ENCODE peak calls at places on chromosome 6, in six cellular contexts. One of them, this sample, is unnamed.

GRCh38 chr6:14732845-14733757 is 512.8 kb upstream of the JARID2 start:
- DNase-seq in activated T-helper 9 cell treated with anti-CD3 and anti-CD28 coated beads, Interleukin-2, amount 50 U/mL, for 16 hours: peak; percentile 46
- DNase-seq in coronary artery: peak; percentile 55
- DNase-seq in Right ventricle myocardium superior: no peak
- DNase-seq in naive thymus-derived CD4-positive, alpha-beta T cell: no peak
- DNase-seq in activated B cell treated with CpG ODN at 0.5 μM for 24 hours: no peak
- DNase-seq in this sample: no peak

GRCh38 chr6:107585815-107586435 is 96.0 kb downstream of the SOBP start:
- DNase-seq in naive thymus-derived CD4-positive, alpha-beta T cell: no peak
- DNase-seq in Right ventricle myocardium superior: no peak
- DNase-seq in coronary artery: no peak
- DNase-seq in activated T-helper 9 cell treated with anti-CD3 and anti-CD28 coated beads, Interleukin-2, amount 50 U/mL, for 16 hours: no peak
- DNase-seq in activated B cell treated with CpG ODN at 0.5 μM for 24 hours: no peak
- DNase-seq in this sample: no peak

GRCh38 chr6:139373928-139374356 is 506 bp downstream of the CITED2 start:
- DNase-seq in naive thymus-derived CD4-positive, alpha-beta T cell: no peak
- DNase-seq in activated T-helper 9 cell treated with anti-CD3 and anti-CD28 coated beads, Interleukin-2, amount 50 U/mL, for 16 hours: no peak
- DNase-seq in Right ventricle myocardium superior: peak; percentile 66
- DNase-seq in activated B cell treated with CpG ODN at 0.5 μM for 24 hours: no peak
- DNase-seq in coronary artery: peak; percentile 78
- DNase-seq in this sample: no peak

GRCh38 chr6:111011360-111012142 is 29.7 kb downstream of the RPF2 start:
- DNase-seq in coronary artery: no peak
- DNase-seq in Right ventricle myocardium superior: no peak
- DNase-seq in activated B cell treated with CpG ODN at 0.5 μM for 24 hours: no peak
- DNase-seq in activated T-helper 9 cell treated with anti-CD3 and anti-CD28 coated beads, Interleukin-2, amount 50 U/mL, for 16 hours: no peak
- DNase-seq in naive thymus-derived CD4-positive, alpha-beta T cell: peak; percentile 50
- DNase-seq in this sample: no peak

GRCh38 chr6:116255246-116255800 is 1.4 kb upstream of the TSPYL4 start:
- DNase-seq in activated B cell treated with CpG ODN at 0.5 μM for 24 hours: no peak
- DNase-seq in coronary artery: no peak
- DNase-seq in Right ventricle myocardium superior: no peak
- DNase-seq in naive thymus-derived CD4-positive, alpha-beta T cell: no peak
- DNase-seq in activated T-helper 9 cell treated with anti-CD3 and anti-CD28 coated beads, Interleukin-2, amount 50 U/mL, for 16 hours: no peak
- DNase-seq in this sample: no peak

GRCh38 chr6:30884521-30885480 is 482 bp downstream of the DDR1 start:
- DNase-seq in naive thymus-derived CD4-positive, alpha-beta T cell: peak; percentile 16
- DNase-seq in activated B cell treated with CpG ODN at 0.5 μM for 24 hours: peak; percentile 45
- DNase-seq in coronary artery: no peak
- DNase-seq in Right ventricle myocardium superior: peak; percentile 65
- DNase-seq in activated T-helper 9 cell treated with anti-CD3 and anti-CD28 coated beads, Interleukin-2, amount 50 U/mL, for 16 hours: peak; percentile 24
- DNase-seq in this sample: peak; percentile 71

GRCh38 chr6:108355890-108356289 is 61.0 kb downstream of the AFG1L start:
- DNase-seq in activated B cell treated with CpG ODN at 0.5 μM for 24 hours: no peak
- DNase-seq in coronary artery: no peak
- DNase-seq in naive thymus-derived CD4-positive, alpha-beta T cell: no peak
- DNase-seq in activated T-helper 9 cell treated with anti-CD3 and anti-CD28 coated beads, Interleukin-2, amount 50 U/mL, for 16 hours: no peak
- DNase-seq in Right ventricle myocardium superior: no peak
- DNase-seq in this sample: no peak

GRCh38 chr6:99746261-99746895 is 139.7 kb downstream of the PRDM13 start:
- DNase-seq in naive thymus-derived CD4-positive, alpha-beta T cell: peak; percentile 49
- DNase-seq in coronary artery: no peak
- DNase-seq in activated B cell treated with CpG ODN at 0.5 μM for 24 hours: no peak
- DNase-seq in Right ventricle myocardium superior: no peak
- DNase-seq in activated T-helper 9 cell treated with anti-CD3 and anti-CD28 coated beads, Interleukin-2, amount 50 U/mL, for 16 hours: peak; percentile 16
- DNase-seq in this sample: peak; percentile 47

GRCh38 chr6:32790306-32790705 is 26.5 kb downstream of the HLA-DOB start:
- DNase-seq in Right ventricle myocardium superior: no peak
- DNase-seq in naive thymus-derived CD4-positive, alpha-beta T cell: no peak
- DNase-seq in coronary artery: no peak
- DNase-seq in activated T-helper 9 cell treated with anti-CD3 and anti-CD28 coated beads, Interleukin-2, amount 50 U/mL, for 16 hours: no peak
- DNase-seq in activated B cell treated with CpG ODN at 0.5 μM for 24 hours: no peak
- DNase-seq in this sample: no peak

GRCh38 chr6:55953384-55953783 is 78.0 kb upstream of the BMP5 start:
- DNase-seq in activated T-helper 9 cell treated with anti-CD3 and anti-CD28 coated beads, Interleukin-2, amount 50 U/mL, for 16 hours: no peak
- DNase-seq in naive thymus-derived CD4-positive, alpha-beta T cell: no peak
- DNase-seq in coronary artery: no peak
- DNase-seq in Right ventricle myocardium superior: no peak
- DNase-seq in activated B cell treated with CpG ODN at 0.5 μM for 24 hours: no peak
- DNase-seq in this sample: no peak

GRCh38 chr6:17972074-17972966 is 15.1 kb downstream of the KIF13A start:
- DNase-seq in coronary artery: no peak
- DNase-seq in activated B cell treated with CpG ODN at 0.5 μM for 24 hours: no peak
- DNase-seq in Right ventricle myocardium superior: no peak
- DNase-seq in naive thymus-derived CD4-positive, alpha-beta T cell: no peak
- DNase-seq in activated T-helper 9 cell treated with anti-CD3 and anti-CD28 coated beads, Interleukin-2, amount 50 U/mL, for 16 hours: no peak
- DNase-seq in this sample: no peak

GRCh38 chr6:53069431-53069830 is 4.2 kb downstream of the FBXO9 start:
- DNase-seq in activated T-helper 9 cell treated with anti-CD3 and anti-CD28 coated beads, Interleukin-2, amount 50 U/mL, for 16 hours: no peak
- DNase-seq in coronary artery: no peak
- DNase-seq in activated B cell treated with CpG ODN at 0.5 μM for 24 hours: no peak
- DNase-seq in Right ventricle myocardium superior: no peak
- DNase-seq in naive thymus-derived CD4-positive, alpha-beta T cell: no peak
- DNase-seq in this sample: no peak

GRCh38 chr6:142275146-142276006 is 26.4 kb upstream of the ADGRG6 start:
- DNase-seq in Right ventricle myocardium superior: no peak
- DNase-seq in activated B cell treated with CpG ODN at 0.5 μM for 24 hours: no peak
- DNase-seq in naive thymus-derived CD4-positive, alpha-beta T cell: no peak
- DNase-seq in coronary artery: no peak
- DNase-seq in activated T-helper 9 cell treated with anti-CD3 and anti-CD28 coated beads, Interleukin-2, amount 50 U/mL, for 16 hours: no peak
- DNase-seq in this sample: no peak

GRCh38 chr6:3278691-3279090 is 19.9 kb downstream of the PSMG4 start:
- DNase-seq in activated B cell treated with CpG ODN at 0.5 μM for 24 hours: no peak
- DNase-seq in coronary artery: no peak
- DNase-seq in naive thymus-derived CD4-positive, alpha-beta T cell: no peak
- DNase-seq in Right ventricle myocardium superior: peak; percentile 26
- DNase-seq in activated T-helper 9 cell treated with anti-CD3 and anti-CD28 coated beads, Interleukin-2, amount 50 U/mL, for 16 hours: no peak
- DNase-seq in this sample: no peak

GRCh38 chr6:24974182-24975171 is 38.7 kb upstream of the RIPOR2 start:
- DNase-seq in activated B cell treated with CpG ODN at 0.5 μM for 24 hours: no peak
- DNase-seq in activated T-helper 9 cell treated with anti-CD3 and anti-CD28 coated beads, Interleukin-2, amount 50 U/mL, for 16 hours: peak; percentile 34
- DNase-seq in naive thymus-derived CD4-positive, alpha-beta T cell: no peak
- DNase-seq in coronary artery: no peak
- DNase-seq in Right ventricle myocardium superior: no peak
- DNase-seq in this sample: no peak

GRCh38 chr6:1916334-1916985 is 306.7 kb downstream of the FOXC1 start:
- DNase-seq in naive thymus-derived CD4-positive, alpha-beta T cell: no peak
- DNase-seq in activated B cell treated with CpG ODN at 0.5 μM for 24 hours: no peak
- DNase-seq in coronary artery: no peak
- DNase-seq in Right ventricle myocardium superior: no peak
- DNase-seq in activated T-helper 9 cell treated with anti-CD3 and anti-CD28 coated beads, Interleukin-2, amount 50 U/mL, for 16 hours: no peak
- DNase-seq in this sample: no peak

GRCh38 chr6:105587349-105588115 is 184.7 kb upstream of the PREP start:
- DNase-seq in naive thymus-derived CD4-positive, alpha-beta T cell: peak; percentile 9
- DNase-seq in Right ventricle myocardium superior: no peak
- DNase-seq in activated B cell treated with CpG ODN at 0.5 μM for 24 hours: no peak
- DNase-seq in coronary artery: no peak
- DNase-seq in activated T-helper 9 cell treated with anti-CD3 and anti-CD28 coated beads, Interleukin-2, amount 50 U/mL, for 16 hours: peak; percentile 3
- DNase-seq in this sample: no peak

GRCh38 chr6:129498556-129498940 is 211.4 kb downstream of the ARHGAP18 start:
- DNase-seq in activated B cell treated with CpG ODN at 0.5 μM for 24 hours: no peak
- DNase-seq in Right ventricle myocardium superior: no peak
- DNase-seq in naive thymus-derived CD4-positive, alpha-beta T cell: no peak
- DNase-seq in activated T-helper 9 cell treated with anti-CD3 and anti-CD28 coated beads, Interleukin-2, amount 50 U/mL, for 16 hours: no peak
- DNase-seq in coronary artery: no peak
- DNase-seq in this sample: no peak

GRCh38 chr6:1424306-1424927 is 35.0 kb downstream of the FOXF2 start:
- DNase-seq in coronary artery: no peak
- DNase-seq in activated T-helper 9 cell treated with anti-CD3 and anti-CD28 coated beads, Interleukin-2, amount 50 U/mL, for 16 hours: no peak
- DNase-seq in naive thymus-derived CD4-positive, alpha-beta T cell: no peak
- DNase-seq in Right ventricle myocardium superior: no peak
- DNase-seq in activated B cell treated with CpG ODN at 0.5 μM for 24 hours: no peak
- DNase-seq in this sample: no peak

This sample was measured in upper lobe of left lung.